ENCODE peak calls at places on chromosome 22, in ten cellular contexts. I is SK-N-SH; Q is LoVo; O is stimulated activated CD4-positive, alpha-beta T cell treated with anti-CD3 and anti-CD28 coated beads, Interleukin-2, amount 100 ng/mL, for 48 hours; G is iris pigment epithelial cell; J is 8988T; F is activated T-cell treated with anti-CD3 and anti-CD28 coated beads for 1 hour; S is G401; B is Peyer's patch; T is HT-29. R is an unnamed sample.

GRCh38 chr22:40611606-40612005 is 24.9 kb downstream of the MRTFA start:
- DNase-seq in I (no peak), Q (no peak), O (no peak), G (no peak), J (no peak), F (no peak), S (no peak), B (no peak), T (no peak), R (no peak)

GRCh38 chr22:48706934-48707748 is 1120.5 kb downstream of the BRD1 start:
- DNase-seq in I (no peak), Q (no peak), O (no peak), G (no peak), J (no peak), F (no peak), S (no peak), B (no peak), T (no peak), R (no peak)

GRCh38 chr22:45968751-45969413 is 8.1 kb downstream of the WNT7B start:
- DNase-seq in I (peak), Q (no peak), O (no peak), G (peak), J (peak), F (no peak), S (no peak), B (no peak), T (no peak), R (no peak)

GRCh38 chr22:22911327-22912134 is 23.9 kb downstream of the IGLL5 start:
- DNase-seq in I (no peak), Q (no peak), O (no peak), G (no peak), J (no peak), F (no peak), S (no peak), B (no peak), T (no peak), R (no peak)

GRCh38 chr22:26883393-26883792 is 226.0 kb downstream of the MIAT start:
- DNase-seq in I (no peak), Q (no peak), O (no peak), G (no peak), J (no peak), F (no peak), S (no peak), B (no peak), T (no peak), R (no peak)

GRCh38 chr22:18077639-18078328 is at the start of gene PEX26:
- DNase-seq in I (peak), Q (peak), O (peak), G (peak), J (peak), F (peak), S (peak), B (peak), T (peak), R (peak)

GRCh38 chr22:50490531-50491308 is 4.1 kb downstream of the MIOX start:
- DNase-seq in I (no peak), Q (no peak), O (no peak), G (no peak), J (no peak), F (no peak), S (no peak), B (no peak), T (no peak), R (no peak)

GRCh38 chr22:29102300-29102699 is 29.5 kb downstream of the KREMEN1 start:
- DNase-seq in I (no peak), Q (no peak), O (no peak), G (no peak), J (no peak), F (no peak), S (no peak), B (no peak), T (no peak), R (no peak)

GRCh38 chr22:44574581-44575343 is 76.7 kb upstream of the RTL6 start:
- DNase-seq in I (peak), Q (no peak), O (no peak), G (no peak), J (no peak), F (no peak), S (no peak), B (peak), T (no peak), R (no peak)

GRCh38 chr22:22479116-22479515 is 29.4 kb downstream of the ZNF280B start:
- DNase-seq in I (no peak), Q (no peak), O (no peak), G (no peak), J (no peak), F (no peak), S (no peak), B (no peak), T (no peak), R (no peak)

GRCh38 chr22:47340851-47341436 is 578.5 kb downstream of the TBC1D22A start:
- DNase-seq in I (no peak), Q (no peak), O (no peak), G (no peak), J (no peak), F (no peak), S (no peak), B (peak), T (no peak), R (no peak)

GRCh38 chr22:30925667-30926066 is 42.9 kb downstream of the MORC2 start:
- DNase-seq in I (no peak), Q (no peak), O (no peak), G (no peak), J (no peak), F (no peak), S (no peak), B (peak), T (no peak), R (no peak)

GRCh38 chr22:34966980-34967379 is 99.0 kb upstream of the ISX start:
- DNase-seq in I (no peak), Q (peak), O (no peak), G (peak), J (no peak), F (no peak), S (no peak), B (no peak), T (no peak), R (no peak)

GRCh38 chr22:35597692-35598395 is 19.3 kb downstream of the MB start:
- DNase-seq in I (no peak), Q (no peak), O (no peak), G (no peak), J (no peak), F (no peak), S (no peak), B (no peak), T (no peak), R (no peak)

GRCh38 chr22:20155330-20156041 is 4.6 kb upstream of the CCDC188 start:
- DNase-seq in I (peak), Q (no peak), O (no peak), G (peak), J (no peak), F (no peak), S (peak), B (no peak), T (peak), R (peak)

GRCh38 chr22:45997077-45997774 is 20.3 kb upstream of the WNT7B start:
- DNase-seq in I (no peak), Q (no peak), O (no peak), G (peak), J (no peak), F (no peak), S (no peak), B (peak), T (peak), R (peak)

R was measured in lung microvascular endothelial cell.